ENCODE peak calls at places on chromosomes 5 and 9, in eight cellular contexts. D is coronary artery, K is PC-3, U is Panc1, V is A549, R is psoas muscle, I is fibroblast of mammary gland, Z is cardiac muscle cell. T is an unnamed sample.

GRCh38 chr9:73143606-73144328 is 7.9 kb upstream of the ANXA1 start:
- DNase-seq in Z (no peak), D (no peak), R (no peak), U (no peak), I (peak; percentile 75), V (peak; percentile 73), K (peak; percentile 92), T (peak; percentile 88)

GRCh38 chr5:57824047-57824446 is 341.4 kb upstream of the ACTBL2 start:
- DNase-seq in D (no peak), U (no peak), Z (no peak), K (peak; percentile 83), V (peak; percentile 31), R (no peak), I (peak; percentile 62), T (no peak)

GRCh38 chr5:1460054-1460682 is 14.9 kb upstream of the SLC6A3 start:
- DNase-seq in V (no peak), I (no peak), R (peak; percentile 4), D (no peak), U (no peak), Z (no peak), K (no peak), T (no peak)

GRCh38 chr9:80787636-80788035 is 901.7 kb downstream of the TLE1 start:
- DNase-seq in D (no peak), U (no peak), K (peak; percentile 60), Z (no peak), I (no peak), R (no peak), V (no peak), T (no peak)

GRCh38 chr5:68066277-68066955 is 149.1 kb upstream of the PIK3R1 start:
- DNase-seq in R (no peak), I (no peak), Z (no peak), K (peak; percentile 14), D (no peak), V (no peak), U (no peak), T (no peak)

GRCh38 chr9:97176206-97176605 is 131.3 kb upstream of the CCDC180 start:
- DNase-seq in K (peak; percentile 31), I (peak; percentile 1), U (no peak), Z (peak; percentile 88), D (no peak), R (no peak), V (no peak), T (peak; percentile 19)

GRCh38 chr5:150278916-150279315 is 10.7 kb downstream of the CAMK2A start:
- DNase-seq in K (peak; percentile 41), D (no peak), Z (no peak), U (no peak), I (peak; percentile 82), R (no peak), V (no peak), T (peak; percentile 64)

GRCh38 chr5:1641560-1642166 is 117.9 kb upstream of the LPCAT1 start:
- DNase-seq in U (peak; percentile 84), D (no peak), V (peak; percentile 91), Z (peak; percentile 91), R (peak; percentile 74), K (peak; percentile 91), I (peak; percentile 86), T (peak; percentile 95)

GRCh38 chr5:13227520-13227919 is 717.0 kb downstream of the DNAH5 start:
- DNase-seq in R (no peak), D (no peak), Z (no peak), U (no peak), K (no peak), I (no peak), V (no peak), T (no peak)

GRCh38 chr5:82523633-82524032 is 245.5 kb upstream of the RPS23 start:
- DNase-seq in K (no peak), R (no peak), V (no peak), D (no peak), U (no peak), I (no peak), Z (no peak), T (no peak)

GRCh38 chr9:112037281-112038016 is 137.6 kb downstream of the SUSD1 start:
- DNase-seq in K (peak; percentile 46), I (peak; percentile 60), R (no peak), D (no peak), V (no peak), Z (no peak), U (no peak), T (peak; percentile 60)

GRCh38 chr9:87766697-87767096 is 40.8 kb downstream of the CTSL start:
- DNase-seq in I (no peak), V (peak; percentile 18), R (no peak), U (no peak), K (peak; percentile 92), Z (no peak), D (no peak), T (no peak)

GRCh38 chr5:159732220-159732619 is 184.1 kb upstream of the ADRA1B start:
- DNase-seq in U (no peak), K (no peak), D (no peak), Z (no peak), R (no peak), V (no peak), I (no peak), T (no peak)

GRCh38 chr9:34430843-34431437 is 27.4 kb downstream of the FAM219A start:
- DNase-seq in I (peak; percentile 72), R (peak; percentile 66), V (peak; percentile 49), D (no peak), K (peak; percentile 65), Z (peak; percentile 88), U (no peak), T (peak; percentile 87)

GRCh38 chr9:69898714-69899209 is 78.1 kb downstream of the CFAP95 start:
- DNase-seq in Z (no peak), R (no peak), V (peak; percentile 59), D (no peak), K (peak; percentile 90), U (no peak), I (peak; percentile 83), T (peak; percentile 96)

GRCh38 chr9:38682713-38683112 is 37.2 kb downstream of the FAM240B start:
- DNase-seq in K (peak; percentile 92), D (no peak), V (peak; percentile 88), Z (no peak), R (no peak), U (peak; percentile 75), I (peak; percentile 84), T (peak; percentile 80)

GRCh38 chr5:155017610-155018009 is 4.1 kb downstream of the KIF4B start:
- DNase-seq in D (no peak), R (no peak), K (no peak), I (no peak), V (no peak), Z (no peak), U (no peak), T (no peak)

GRCh38 chr9:15333376-15333881 is 26.4 kb upstream of the TTC39B start:
- DNase-seq in K (no peak), Z (no peak), U (no peak), V (peak; percentile 50), D (no peak), R (no peak), I (no peak), T (no peak)

GRCh38 chr9:15328946-15329345 is 21.9 kb upstream of the TTC39B start:
- DNase-seq in Z (no peak), U (no peak), K (no peak), I (no peak), V (no peak), D (no peak), R (no peak), T (no peak)

GRCh38 chr9:15332939-15333338 is 25.9 kb upstream of the TTC39B start:
- DNase-seq in K (no peak), U (no peak), D (no peak), I (no peak), Z (no peak), V (peak; percentile 9), R (no peak), T (no peak)

GRCh38 chr9:15329539-15330109 is 22.6 kb upstream of the TTC39B start:
- DNase-seq in I (no peak), K (no peak), R (no peak), V (no peak), Z (no peak), U (no peak), D (no peak), T (no peak)
- H3K4me3 ChIP-seq in I (no peak overlapping the region), K (no peak overlapping the region), R (no peak overlapping the region), V (no peak overlapping the region), Z (no peak overlapping the region), U (no peak overlapping the region), D (no peak overlapping the region), T (no peak overlapping the region)

GRCh38 chr9:91647371-91647770 is 223.7 kb upstream of the NFIL3 start:
- DNase-seq in U (no peak), D (no peak), V (no peak), Z (no peak), K (no peak), I (no peak), R (no peak), T (no peak)
- TF ChIP-seq CTCF in U (no peak), D (no peak), V (no peak), Z (no peak), K (no peak), I (no peak), R (no peak), T (no peak)

GRCh38 chr9:136666364-136667216 is 3.9 kb downstream of the EGFL7 start:
- DNase-seq in D (no peak), R (no peak), I (no peak), K (no peak), Z (peak; percentile 59), U (no peak), V (no peak), T (no peak)

GRCh38 chr9:136669791-136670464 is 7.2 kb downstream of the EGFL7 start:
- DNase-seq in U (no peak), R (no peak), D (no peak), Z (no peak), K (no peak), I (no peak), V (no peak), T (no peak)

GRCh38 chr9:136667217-136667939 is 4.7 kb downstream of the EGFL7 start:
- DNase-seq in K (no peak), Z (no peak), R (no peak), D (no peak), I (no peak), U (no peak), V (no peak), T (no peak)

GRCh38 chr9:136668983-136669790 is 6.5 kb downstream of the EGFL7 start:
- DNase-seq in V (peak; percentile 61), U (no peak), R (no peak), Z (no peak), K (peak; percentile 22), I (no peak), D (no peak), T (no peak)

GRCh38 chr9:136667940-136668760 is 5.4 kb downstream of the EGFL7 start:
- DNase-seq in D (no peak), R (no peak), V (no peak), I (no peak), U (no peak), Z (no peak), K (no peak), T (no peak)
- H3K4me3 ChIP-seq in D (peak overlapping the region; percentile 76), R (peak overlapping the region; percentile 60), V (no peak overlapping the region), I (no peak overlapping the region), U (no peak overlapping the region), Z (no peak overlapping the region), K (no peak overlapping the region), T (no peak overlapping the region)

DNA sequence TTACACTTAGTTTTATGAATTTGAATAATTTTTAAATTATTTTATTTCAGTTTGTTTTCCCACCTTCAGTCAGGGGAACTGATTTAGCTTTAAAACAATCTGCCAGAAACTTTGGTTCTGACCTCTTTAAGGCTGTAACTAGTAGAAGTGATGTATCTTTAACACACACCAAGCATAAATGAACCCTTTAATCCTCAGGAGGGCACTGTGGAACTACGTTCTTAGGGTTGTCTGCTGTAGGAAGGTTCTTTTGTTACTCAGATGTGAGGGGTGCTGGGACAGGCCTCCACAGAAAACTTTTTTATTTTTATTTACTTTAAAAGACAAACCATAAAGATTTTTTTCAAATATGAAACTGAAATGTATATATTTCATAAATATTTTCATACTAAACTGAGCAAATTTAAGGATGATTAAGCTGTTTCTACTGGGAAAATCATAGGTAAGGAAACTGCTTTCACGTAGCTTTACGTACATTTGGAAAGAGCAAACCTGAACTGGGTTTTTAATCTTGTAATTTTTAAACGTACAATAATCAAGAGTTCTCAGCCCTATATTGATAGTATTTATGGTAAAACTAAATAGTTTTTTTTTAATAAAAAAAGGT is 5.3 kb downstream of the KLF4 start:
- DNase-seq in Z (peak; percentile 66), K (peak; percentile 74), V (peak; percentile 84), D (no peak), U (no peak), I (peak; percentile 86), R (no peak), T (peak; percentile 90)
- TF ChIP-seq CTCF in Z (peak; percentile 64), K (peak; percentile 66), V (peak; percentile 83), D (peak; percentile 23), U (peak; percentile 66), I (peak; percentile 64), R (peak; percentile 63), T (peak; percentile 51)

T was measured in cardiac fibroblast.